ENCODE peak calls at places on chromosomes 13 and 19, in seven cellular contexts. Q is A673; L is endothelial cell of umbilical vein; I is aorta; O is spleen; Z is mesenchymal stem cell; M is CD8-positive, alpha-beta T cell. T is an unnamed sample.

GRCh38 chr19:12891553-12892021 is 627 bp downstream of the GCDH start:
- DNase-seq in Q (no peak), L (no peak), I (no peak), O (peak; percentile 86), Z (no peak), M (no peak), T (no peak)

GRCh38 chr19:5828661-5829566 is 10.6 kb downstream of the FUT6 start:
- DNase-seq in Q (peak; percentile 83), L (peak; percentile 16), I (no peak), O (no peak), Z (peak; percentile 86), M (no peak), T (no peak)

GRCh38 chr19:39166571-39167391 is 30.0 kb upstream of the NCCRP1 start:
- DNase-seq in Q (no peak), L (no peak), I (peak; percentile 86), O (peak; percentile 87), Z (no peak), M (no peak), T (no peak)

GRCh38 chr13:99959538-99960230 is 11.9 kb downstream of the ZIC5 start:
- DNase-seq in Q (no peak), L (no peak), I (no peak), O (no peak), Z (no peak), M (no peak), T (no peak)

GRCh38 chr19:48714759-48715261 is 4.7 kb downstream of the MAMSTR start:
- DNase-seq in Q (no peak), L (peak; percentile 22), I (no peak), O (no peak), Z (no peak), M (no peak), T (no peak)

GRCh38 chr13:40186041-40186440 is 480.4 kb downstream of the FOXO1 start:
- DNase-seq in Q (no peak), L (no peak), I (no peak), O (no peak), Z (no peak), M (no peak), T (no peak)

GRCh38 chr19:36420961-36421748 is 2.7 kb upstream of the ZFP82 start:
- DNase-seq in Q (peak; percentile 33), L (peak; percentile 33), I (peak; percentile 75), O (peak; percentile 68), Z (peak; percentile 28), M (no peak), T (no peak)

GRCh38 chr19:17933414-17934129 is 757 bp downstream of the CCDC124 start:
- DNase-seq in Q (no peak), L (no peak), I (no peak), O (no peak), Z (peak; percentile 42), M (no peak), T (peak; percentile 33)

GRCh38 chr13:98262307-98262706 is 85.2 kb upstream of the RNF113B start:
- DNase-seq in Q (no peak), L (no peak), I (no peak), O (no peak), Z (no peak), M (no peak), T (no peak)

GRCh38 chr13:99967884-99968520 is 3.6 kb downstream of the ZIC5 start:
- DNase-seq in Q (peak; percentile 76), L (no peak), I (no peak), O (no peak), Z (no peak), M (no peak), T (no peak)

GRCh38 chr13:73230714-73231113 is 171.9 kb downstream of the KLF5 start:
- DNase-seq in Q (no peak), L (no peak), I (no peak), O (no peak), Z (no peak), M (no peak), T (no peak)

GRCh38 chr13:28753208-28753892 is 34.6 kb upstream of the SLC46A3 start:
- DNase-seq in Q (peak; percentile 90), L (peak; percentile 81), I (peak; percentile 79), O (no peak), Z (peak; percentile 92), M (no peak), T (peak; percentile 89)

GRCh38 chr13:90177519-90177918 is 1170.0 kb upstream of the MIR17HG start:
- DNase-seq in Q (no peak), L (no peak), I (no peak), O (no peak), Z (no peak), M (no peak), T (no peak)

GRCh38 chr13:51804295-51805172 is 571 bp upstream of the DHRS12 start:
- DNase-seq in Q (no peak), L (no peak), I (no peak), O (peak; percentile 83), Z (no peak), M (no peak), T (no peak)

GRCh38 chr19:15288146-15288963 is 44.0 kb downstream of the BRD4 start:
- DNase-seq in Q (peak; percentile 44), L (peak; percentile 40), I (no peak), O (peak; percentile 92), Z (no peak), M (no peak), T (peak; percentile 67)

GRCh38 chr13:67229438-67230242 is 496 bp downstream of the PCDH9 start:
- DNase-seq in Q (no peak), L (no peak), I (no peak), O (no peak), Z (no peak), M (no peak), T (no peak)

GRCh38 chr19:23365222-23365621 is 30.0 kb downstream of the ZNF91 start:
- DNase-seq in Q (no peak), L (no peak), I (no peak), O (no peak), Z (no peak), M (no peak), T (no peak)

GRCh38 chr13:67069117-67069767 is 160.9 kb downstream of the PCDH9 start:
- DNase-seq in Q (no peak), L (no peak), I (no peak), O (no peak), Z (no peak), M (no peak), T (no peak)

GRCh38 chr13:98475521-98475920 is 101.4 kb downstream of the STK24 start:
- DNase-seq in Q (no peak), L (peak; percentile 26), I (no peak), O (no peak), Z (peak; percentile 75), M (no peak), T (no peak)

GRCh38 chr13:40072663-40073120 is 417.2 kb downstream of the COG6 start:
- DNase-seq in Q (no peak), L (no peak), I (no peak), O (no peak), Z (no peak), M (no peak), T (no peak)

GRCh38 chr13:96967248-96967745 is 27.0 kb downstream of the OXGR1 start:
- DNase-seq in Q (no peak), L (no peak), I (no peak), O (no peak), Z (no peak), M (no peak), T (peak; percentile 9)

GRCh38 chr13:45769072-45769471 is 67.0 kb downstream of the CBY2 start:
- DNase-seq in Q (peak; percentile 89), L (no peak), I (no peak), O (no peak), Z (peak; percentile 6), M (no peak), T (no peak)

GRCh38 chr13:50801087-50801931 is 42.2 kb downstream of the DLEU7 start:
- DNase-seq in Q (peak; percentile 76), L (peak; percentile 75), I (no peak), O (no peak), Z (peak; percentile 76), M (peak; percentile 25), T (peak; percentile 23)

GRCh38 chr19:36060430-36060829 is 5.7 kb downstream of the WDR62 start:
- DNase-seq in Q (peak; percentile 41), L (peak; percentile 69), I (no peak), O (peak; percentile 73), Z (peak; percentile 63), M (no peak), T (peak; percentile 30)

GRCh38 chr13:106286811-106287210 is 248.7 kb downstream of the EFNB2 start:
- DNase-seq in Q (no peak), L (no peak), I (no peak), O (no peak), Z (peak; percentile 4), M (no peak), T (no peak)

GRCh38 chr19:43752287-43752875 is 2.4 kb downstream of the SMG9 start:
- DNase-seq in Q (no peak), L (no peak), I (no peak), O (no peak), Z (peak; percentile 19), M (no peak), T (no peak)

GRCh38 chr19:43749152-43749551 is 5.6 kb downstream of the SMG9 start:
- DNase-seq in Q (no peak), L (no peak), I (no peak), O (no peak), Z (no peak), M (no peak), T (no peak)

GRCh38 chr19:43749898-43750297 is 4.9 kb downstream of the SMG9 start:
- DNase-seq in Q (no peak), L (no peak), I (no peak), O (no peak), Z (no peak), M (no peak), T (no peak)

GRCh38 chr19:43754312-43754561 is 525 bp downstream of the SMG9 start:
- DNase-seq in Q (no peak), L (no peak), I (no peak), O (no peak), Z (no peak), M (no peak), T (no peak)

GRCh38 chr19:43751466-43752220 is 3.1 kb downstream of the SMG9 start:
- DNase-seq in Q (no peak), L (no peak), I (no peak), O (no peak), Z (peak; percentile 47), M (no peak), T (peak; percentile 74)
- H3K4me3 ChIP-seq in Q (no peak overlapping the region), L (no peak overlapping the region), I (no peak overlapping the region), O (no peak overlapping the region), Z (no peak overlapping the region), M (no peak overlapping the region), T (no peak overlapping the region)

GRCh38 chr19:8866344-8866743 is 34.2 kb downstream of the MBD3L1 start:
- DNase-seq in Q (no peak), L (no peak), I (no peak), O (no peak), Z (no peak), M (no peak), T (no peak)
- H3K9me3 ChIP-seq in Q (no peaks in the 10 kb centered on the region), L (peaks cover 10% of the 10 kb centered on the region), I (peaks cover 3% of the 10 kb centered on the region), O (no peaks in the 10 kb centered on the region), Z (no peaks in the 10 kb centered on the region), M (no peaks in the 10 kb centered on the region), T (no peaks in the 10 kb centered on the region)

DNA sequence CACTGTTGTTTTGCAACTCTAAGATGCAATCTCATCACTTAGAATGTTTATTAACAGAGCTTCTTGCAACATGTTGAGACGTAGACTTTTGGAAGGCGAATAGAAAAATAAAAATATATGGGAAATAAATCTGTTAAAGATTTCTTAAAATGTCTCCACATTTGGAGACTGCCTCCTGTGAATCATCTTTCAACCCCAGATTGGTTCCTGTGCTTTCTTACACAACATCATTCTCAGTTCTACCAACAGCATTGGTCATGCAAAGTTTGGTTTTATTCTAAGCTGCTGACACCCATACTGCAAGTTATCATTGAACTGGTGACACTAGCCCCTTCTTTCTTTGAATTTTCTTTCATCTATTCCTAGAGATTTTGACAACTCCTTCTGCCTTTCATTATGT is 1.6 kb upstream of the IGFL3 start:
- DNase-seq in Q (no peak), L (no peak), I (no peak), O (no peak), Z (no peak), M (no peak), T (no peak)
- H3K27me3 ChIP-seq in Q (no peaks in the 10 kb centered on the region), L (peaks cover 32% of the 10 kb centered on the region), I (no peaks in the 10 kb centered on the region), O (peaks cover 3% of the 10 kb centered on the region), Z (peaks cover 14% of the 10 kb centered on the region), M (no peaks in the 10 kb centered on the region), T (peaks cover 33% of the 10 kb centered on the region)

GRCh38 chr19:7595466-7596133 is at the start of gene CAMSAP3:
- DNase-seq in Q (peak; percentile 67), L (no peak), I (no peak), O (no peak), Z (no peak), M (no peak), T (no peak)
- H3K4me3 ChIP-seq in Q (peak within 1 kb of the TSS; percentile 46), L (no peak within 1 kb of the TSS), I (peak within 1 kb of the TSS; percentile 47), O (peak within 1 kb of the TSS; percentile 37), Z (no peak within 1 kb of the TSS), M (peak within 1 kb of the TSS; percentile 57), T (peak within 1 kb of the TSS; percentile 17)

T was measured in MG63.